ENCODE peak calls at places on chromosomes 12 and 14, in seven cellular contexts. W is RPMI8226; U is renal cortical epithelial cell; F is stimulated activated CD4-positive, alpha-beta T cell treated with anti-CD3 and anti-CD28 coated beads, TNF-alpha, amount 100 ng/mL, for 24 hours; B is NAMALWA; Y is cardiac fibroblast; G is RCC 7860. T is an unnamed sample.

GRCh38 chr12:40225337-40225983 is 663 bp downstream of the LRRK2 start:
- DNase-seq in W (no peak), U (peak), F (no peak), B (no peak), Y (no peak), G (no peak), T (no peak)

GRCh38 chr14:31937730-31938346 is 139.3 kb upstream of the ARHGAP5 start:
- DNase-seq in W (peak), U (peak), F (peak), B (peak), Y (peak), G (peak), T (peak)

GRCh38 chr14:94213021-94213420 is 38.9 kb downstream of the PPP4R4 start:
- DNase-seq in W (no peak), U (peak), F (no peak), B (no peak), Y (peak), G (peak), T (peak)

GRCh38 chr12:16307843-16308475 is 30.5 kb upstream of the SLC15A5 start:
- DNase-seq in W (no peak), U (no peak), F (no peak), B (no peak), Y (no peak), G (no peak), T (no peak)

GRCh38 chr14:20732477-20732876 is 13.2 kb upstream of the EDDM3A start:
- DNase-seq in W (no peak), U (no peak), F (no peak), B (no peak), Y (no peak), G (no peak), T (no peak)

GRCh38 chr12:120479458-120479857 is 9.9 kb upstream of the SRSF9 start:
- DNase-seq in W (no peak), U (no peak), F (no peak), B (no peak), Y (no peak), G (no peak), T (no peak)

GRCh38 chr12:46445551-46446235 is 73.1 kb upstream of the SLC38A2 start:
- DNase-seq in W (no peak), U (peak), F (no peak), B (no peak), Y (peak), G (no peak), T (no peak)

GRCh38 chr12:63826002-63826585 is 18.4 kb upstream of the SRGAP1 start:
- DNase-seq in W (peak), U (peak), F (no peak), B (peak), Y (peak), G (peak), T (peak)